ENCODE peak calls at places on chromosome 11, in eight cellular contexts. U is COR-L47; W is pancreas; P is bronchial epithelial cell; B is stimulated activated CD4-positive, alpha-beta T cell treated with anti-CD3 and anti-CD28 coated beads, Interleukin-2, amount 100 ng/mL, for 48 hours; H is heart left ventricle; A is activated CD4-positive, alpha-beta T cell treated with anti-CD3 and anti-CD28 coated beads for 4 hours; J is IMR-90. M is an unnamed sample.

GRCh38 chr11:35127619-35128018 is 11.4 kb upstream of the CD44 start:
- DNase-seq in U (no peak), W (no peak), P (no peak), B (no peak), H (no peak), A (no peak), J (no peak), M (no peak)

GRCh38 chr11:73317373-73317772 is 9.3 kb downstream of the ARHGEF17 start:
- DNase-seq in U (no peak), W (no peak), P (no peak), B (no peak), H (peak), A (no peak), J (no peak), M (no peak)

GRCh38 chr11:96309001-96309642 is 33.9 kb downstream of the MAML2 start:
- DNase-seq in U (no peak), W (no peak), P (no peak), B (no peak), H (no peak), A (no peak), J (no peak), M (peak)

GRCh38 chr11:84720706-84721402 is 906.3 kb downstream of the DLG2 start:
- DNase-seq in U (peak), W (peak), P (no peak), B (no peak), H (peak), A (no peak), J (no peak), M (no peak)

GRCh38 chr11:74037309-74037708 is 28.4 kb upstream of the UCP3 start:
- DNase-seq in U (no peak), W (no peak), P (peak), B (no peak), H (no peak), A (no peak), J (peak), M (peak)

GRCh38 chr11:34380696-34381095 is 22.9 kb upstream of the ABTB2 start:
- DNase-seq in U (no peak), W (no peak), P (peak), B (no peak), H (no peak), A (no peak), J (peak), M (peak)

GRCh38 chr11:60937811-60938210 is 13.6 kb downstream of the TMEM132A start:
- DNase-seq in U (no peak), W (no peak), P (no peak), B (no peak), H (no peak), A (no peak), J (no peak), M (no peak)

GRCh38 chr11:33598426-33599069 is 102.1 kb downstream of the C11orf91 start:
- DNase-seq in U (peak), W (no peak), P (no peak), B (no peak), H (no peak), A (no peak), J (no peak), M (no peak)

GRCh38 chr11:133560467-133560866 is 28.2 kb upstream of the OPCML start:
- DNase-seq in U (no peak), W (no peak), P (no peak), B (no peak), H (no peak), A (no peak), J (no peak), M (no peak)

GRCh38 chr11:96198466-96198808 is 144.6 kb downstream of the MAML2 start:
- DNase-seq in U (no peak), W (no peak), P (no peak), B (no peak), H (no peak), A (no peak), J (no peak), M (no peak)

GRCh38 chr11:19714387-19715363 is 2.0 kb downstream of the NAV2 start:
- DNase-seq in U (no peak), W (peak), P (peak), B (no peak), H (peak), A (no peak), J (peak), M (peak)